ENCODE peak calls at places on chromosomes 11 and 22, in six cellular contexts. W, O, E, X, N and T are unnamed samples.

GRCh38 chr11:16945671-16946469 is 68.3 kb downstream of the PLEKHA7 start:
- DNase-seq in E (peak), O (peak), X (peak), W (peak), N (peak), T (peak)

GRCh38 chr11:15341587-15341986 is 226.9 kb downstream of the INSC start:
- DNase-seq in O (no peak), X (no peak), N (no peak), E (no peak), W (no peak), T (no peak)

GRCh38 chr11:2807801-2808241 is 77.8 kb downstream of the CDKN1C start:
- DNase-seq in O (peak), N (no peak), W (no peak), X (no peak), E (peak), T (no peak)

GRCh38 chr11:130390071-130390758 is 38.2 kb downstream of the ADAMTS8 start:
- DNase-seq in O (no peak), N (peak), X (peak), W (peak), E (no peak), T (no peak)

GRCh38 chr11:2302280-2302843 is 549 bp downstream of the TSPAN32 start:
- DNase-seq in N (no peak), W (no peak), E (peak), X (no peak), O (peak), T (no peak)

GRCh38 chr11:57638005-57638760 is 11.5 kb downstream of the YPEL4 start:
- DNase-seq in O (peak), W (peak), X (peak), E (peak), N (peak), T (peak)

GRCh38 chr22:49975543-49976389 is 15.2 kb downstream of the PIM3 start:
- DNase-seq in W (no peak), X (no peak), O (no peak), N (peak), E (peak), T (peak)

GRCh38 chr11:36311926-36312592 is 16.0 kb downstream of the PRR5L start:
- DNase-seq in E (no peak), O (no peak), W (no peak), X (no peak), N (no peak), T (no peak)

GRCh38 chr11:107293677-107294344 is 163.8 kb downstream of the CWF19L2 start:
- DNase-seq in W (no peak), E (no peak), N (no peak), X (no peak), O (no peak), T (peak)

GRCh38 chr11:12680246-12680939 is 6.2 kb downstream of the TEAD1 start:
- DNase-seq in W (peak), E (peak), O (peak), N (peak), X (peak), T (peak)

GRCh38 chr11:74849525-74850391 is 99.1 kb downstream of the XRRA1 start:
- DNase-seq in O (no peak), X (peak), W (peak), E (no peak), N (no peak), T (no peak)

GRCh38 chr11:95512177-95512576 is 277.4 kb downstream of the FAM76B start:
- DNase-seq in W (peak), X (peak), E (no peak), N (peak), O (no peak), T (no peak)

GRCh38 chr11:65895482-65895981 is 4.7 kb downstream of the FOSL1 start:
- DNase-seq in W (no peak), N (no peak), O (no peak), E (peak), X (no peak), T (no peak)

DNA sequence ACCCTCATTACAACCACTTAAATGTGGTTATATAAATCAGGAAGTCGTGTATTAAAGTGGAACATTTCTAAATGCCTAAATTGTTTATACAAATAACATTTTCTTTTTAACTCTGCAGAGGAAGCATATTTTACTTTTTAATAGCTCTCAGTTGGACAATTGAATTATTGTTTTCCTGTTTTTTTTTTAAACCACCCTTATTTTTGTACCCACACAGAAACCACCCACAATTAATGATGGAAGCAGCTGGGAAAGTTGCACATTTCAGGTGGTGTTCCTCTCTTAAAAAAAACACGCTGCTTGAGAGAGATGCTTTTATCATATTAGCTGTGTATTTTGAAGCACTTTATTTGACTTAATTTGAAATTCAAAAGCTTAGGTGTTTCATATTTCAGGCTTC is 91.3 kb downstream of the ARHGAP42 start:
- DNase-seq in W (no peak), N (no peak), O (no peak), X (no peak), E (no peak), T (no peak)
- TF ChIP-seq CTCF in W (no peak), N (no peak), O (no peak), X (no peak), E (no peak), T (no peak)

DNA sequence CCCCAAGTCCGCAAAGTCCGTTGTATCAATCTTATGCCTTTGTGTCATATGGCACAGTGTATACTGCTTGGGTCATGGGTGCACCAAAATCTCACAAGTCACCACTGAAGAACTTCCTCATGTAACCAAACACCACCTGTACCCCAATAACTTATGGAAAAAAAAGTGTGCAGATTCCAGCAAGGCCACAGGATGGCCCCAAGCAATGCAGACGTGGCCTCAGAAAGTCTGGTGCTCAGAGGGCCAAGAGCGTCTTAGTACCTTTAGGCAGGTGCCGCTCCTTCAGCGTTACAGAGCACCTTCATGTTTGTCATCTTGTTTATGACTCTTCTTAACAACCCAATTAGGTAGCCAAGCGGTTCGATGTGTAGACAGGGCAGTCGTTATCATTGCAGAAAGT is 65.3 kb downstream of the PRDM11 start:
- DNase-seq in E (no peak), N (no peak), W (no peak), O (no peak), X (no peak), T (no peak)
- TF ChIP-seq CTCF in E (no peak), N (peak), W (peak), O (no peak), X (no peak), T (no peak)

GRCh38 chr22:37225481-37225880 is 13.2 kb upstream of the SSTR3 start:
- DNase-seq in E (no peak), O (no peak), N (peak), W (no peak), X (no peak), T (no peak)
- TF ChIP-seq CTCF in E (no peak), O (no peak), N (no peak), W (peak), X (no peak), T (no peak)

GRCh38 chr11:73078631-73079030 is 63.5 kb downstream of the FCHSD2 start:
- DNase-seq in X (no peak), N (no peak), E (no peak), W (no peak), O (no peak), T (no peak)

GRCh38 chr11:73077454-73077853 is 64.7 kb downstream of the FCHSD2 start:
- DNase-seq in N (no peak), W (no peak), O (no peak), E (no peak), X (no peak), T (no peak)

GRCh38 chr11:73070653-73071052 is 71.5 kb downstream of the FCHSD2 start:
- DNase-seq in N (no peak), W (no peak), X (no peak), O (no peak), E (no peak), T (no peak)

DNA sequence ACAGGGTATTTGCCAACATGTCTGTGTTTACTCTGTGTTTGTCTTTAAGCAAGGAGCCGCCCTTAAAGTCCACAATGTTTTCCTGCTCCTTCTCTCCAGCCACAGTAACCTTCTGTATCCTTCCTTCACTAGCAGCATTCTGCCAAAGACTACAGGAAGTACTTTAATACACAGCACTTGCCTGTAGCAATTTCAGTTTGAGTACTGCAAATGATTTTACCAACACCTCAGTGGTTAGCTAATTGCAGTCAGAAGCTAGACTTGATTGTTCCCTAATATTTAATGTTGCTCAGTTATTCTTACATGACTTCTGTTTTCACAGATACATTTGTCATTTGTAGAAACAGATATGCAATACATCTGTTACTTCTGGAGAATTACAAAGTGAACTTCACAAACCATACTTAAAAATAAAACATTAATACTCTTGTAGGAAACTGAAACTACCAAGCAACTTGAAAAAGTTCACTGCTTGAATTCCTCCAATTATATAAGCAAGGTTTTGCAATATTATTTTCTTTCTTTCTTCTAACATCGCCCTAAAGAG is 69.1 kb downstream of the FCHSD2 start:
- DNase-seq in X (peak), O (no peak), W (peak), E (no peak), N (peak), T (no peak)
- TF ChIP-seq CTCF in X (no peak), O (no peak), W (no peak), E (no peak), N (no peak), T (no peak)